ENCODE peak calls at places on chromosomes 11 and 22, in four cellular contexts. X is heart left ventricle, Y is upper lobe of right lung, K is colonic mucosa. M is an unnamed sample. For H3K36me3 and H3K4me1, the result is how much of the 10 kb centered on the place peaks cover.

GRCh38 chr11:35629914-35630313 is 11.7 kb downstream of the FJX1 start:
- DNase-seq in Y (no peak), K (no peak), X (no peak), M (peak)

GRCh38 chr11:64553554-64554201 is 37.3 kb upstream of the SLC22A12 start:
- DNase-seq in K (peak), X (peak), Y (peak), M (peak)

GRCh38 chr11:123145220-123145619 is 49.8 kb downstream of the CLMP start:
- DNase-seq in Y (peak), X (no peak), K (no peak), M (peak)

GRCh38 chr11:6197466-6198200 is 1.4 kb upstream of the OR52W1 start:
- DNase-seq in Y (no peak), K (no peak), X (no peak), M (no peak)

GRCh38 chr11:131145806-131146205 is 224.6 kb upstream of the NTM start:
- DNase-seq in X (no peak), K (no peak), Y (no peak), M (no peak)

GRCh38 chr22:49324527-49325491 is 502.9 kb downstream of the BRD1 start:
- DNase-seq in X (no peak), Y (peak), K (no peak), M (peak)

GRCh38 chr22:23503736-23504440 is 76.2 kb downstream of the IGLL1 start:
- DNase-seq in Y (peak), K (no peak), X (no peak), M (no peak)

GRCh38 chr11:45922425-45923082 is at the start of gene LARGE2:
- DNase-seq in Y (peak), X (no peak), K (peak), M (peak)

GRCh38 chr11:131624526-131624925 is 254.1 kb downstream of the NTM start:
- DNase-seq in Y (no peak), X (no peak), K (no peak), M (no peak)

GRCh38 chr11:70078095-70078795 is at the start of gene ANO1:
- DNase-seq in X (no peak), Y (peak), K (no peak), M (peak)

GRCh38 chr11:70078796-70079616 is 889 bp downstream of the ANO1 start:
- DNase-seq in K (no peak), X (no peak), Y (no peak), M (no peak)

GRCh38 chr11:70080763-70081162 is 2.6 kb downstream of the ANO1 start:
- DNase-seq in X (no peak), K (no peak), Y (no peak), M (no peak)

GRCh38 chr11:70077411-70078094 is 564 bp upstream of the ANO1 start:
- DNase-seq in K (no peak), Y (peak), X (no peak), M (peak)

GRCh38 chr11:70079691-70080090 is 1.6 kb downstream of the ANO1 start:
- DNase-seq in K (no peak), X (no peak), Y (no peak), M (no peak)
- H3K27ac ChIP-seq in K (no peak), X (peak), Y (no peak), M (no peak)

GRCh38 chr22:45224331-45224730 is 16.4 kb downstream of the KIAA0930 start:
- DNase-seq in K (no peak), X (no peak), Y (no peak), M (no peak)
- H3K36me3 ChIP-seq in K (under half), X (under half), Y (under half), M (under half)

DNA sequence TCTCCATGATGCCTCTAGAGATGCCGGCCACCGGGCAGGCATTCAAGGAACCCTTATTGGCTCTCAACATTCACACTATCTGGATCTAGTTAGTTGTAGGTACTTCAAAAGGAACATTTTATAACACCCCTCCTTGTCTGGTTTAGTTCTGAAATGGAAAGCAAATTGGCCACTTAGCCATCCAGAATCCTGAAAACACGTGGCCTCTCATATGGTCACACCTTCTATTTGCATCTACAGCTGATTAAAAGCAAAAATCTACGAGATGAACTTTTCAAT is 29.2 kb downstream of the ABTB2 start:
- DNase-seq in Y (no peak), X (no peak), K (no peak), M (no peak)
- H3K4me1 ChIP-seq in Y (under half), X (under half), K (under half), M (under half)

GRCh38 chr22:42887523-42888507 is 30.7 kb upstream of the ARFGAP3 start:
- DNase-seq in Y (peak), K (peak), X (no peak), M (no peak)
- H3K27ac ChIP-seq in Y (peak), K (peak), X (no peak), M (no peak)

DNA sequence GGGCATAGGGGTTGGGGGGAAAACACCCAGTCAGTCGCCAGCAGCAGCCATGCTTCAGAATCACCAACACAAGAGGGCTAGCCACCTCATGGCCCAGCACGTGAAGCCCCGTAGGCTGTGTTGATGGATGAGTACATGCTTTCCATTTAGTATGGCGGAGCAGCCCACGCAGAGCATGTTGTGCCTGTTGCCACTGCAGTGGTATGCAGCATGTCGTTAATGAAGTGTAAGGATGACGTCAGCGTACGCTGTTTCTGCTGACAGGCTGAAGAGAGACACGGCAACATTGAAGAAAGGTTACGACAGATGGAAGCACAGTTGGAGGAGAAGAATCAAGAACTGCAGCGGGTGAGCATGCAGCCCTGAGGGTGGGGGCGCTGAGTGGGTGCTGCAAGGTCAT is 62.7 kb downstream of the PPFIA1 start:
- DNase-seq in K (no peak), Y (no peak), X (no peak), M (no peak)
- H3K36me3 ChIP-seq in K (under half), Y (half or more), X (half or more), M (half or more)

GRCh38 chr11:128716231-128716630 is 22.4 kb downstream of the FLI1 start:
- DNase-seq in K (no peak), X (no peak), Y (no peak), M (no peak)
- H3K4me1 ChIP-seq in K (under half), X (under half), Y (half or more), M (under half)

DNA sequence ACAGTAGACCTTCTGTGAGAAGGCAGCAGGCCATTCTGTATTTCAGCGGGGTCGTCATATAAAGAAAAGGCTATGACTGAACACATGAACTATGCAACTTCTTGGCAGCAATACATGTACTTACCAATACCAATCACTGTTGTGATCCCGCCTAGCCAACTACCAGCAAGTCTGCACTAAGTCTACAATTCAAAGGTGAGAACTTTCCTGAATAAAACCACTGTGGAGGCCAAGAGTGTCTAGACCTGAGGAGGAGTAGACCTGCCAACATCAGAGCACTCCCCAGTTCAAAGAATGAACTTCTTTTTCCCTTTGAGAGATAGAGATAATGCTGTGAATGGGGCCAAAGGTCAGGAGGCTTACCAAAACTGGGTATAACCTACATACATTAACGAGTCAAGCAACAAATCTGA is 108.2 kb downstream of the SIK3 start:
- DNase-seq in Y (no peak), K (peak), X (no peak), M (no peak)
- H3K27ac ChIP-seq in Y (no peak), K (peak), X (no peak), M (peak)

M was measured in RWPE2.